ENCODE peak calls at places on chromosomes 12 and 14, in four cellular contexts. F is heart right ventricle, B is adrenal gland, O is pancreas. M is an unnamed sample.

GRCh38 chr14:96299441-96299840 is 43.4 kb downstream of the BDKRB1 start:
- DNase-seq in F (no peak), B (no peak), O (no peak), M (no peak)

GRCh38 chr12:131046813-131047788 is 93.4 kb downstream of the ADGRD1 start:
- DNase-seq in F (peak; percentile 50), B (no peak), O (peak; percentile 46), M (peak; percentile 67)

GRCh38 chr14:94975366-94975765 is 182.0 kb downstream of the DICER1 start:
- DNase-seq in F (no peak), B (no peak), O (no peak), M (no peak)

GRCh38 chr12:47218191-47218654 is 138.5 kb upstream of the AMIGO2 start:
- DNase-seq in F (no peak), B (no peak), O (no peak), M (no peak)

GRCh38 chr12:24921251-24922038 is 27.5 kb downstream of the BCAT1 start:
- DNase-seq in F (no peak), B (no peak), O (no peak), M (no peak)

GRCh38 chr12:124861492-124861891 is 2.2 kb downstream of the SCARB1 start:
- DNase-seq in F (peak; percentile 71), B (peak; percentile 85), O (no peak), M (peak; percentile 85)

GRCh38 chr12:89709994-89710872 is 1.6 kb upstream of the ATP2B1 start:
- DNase-seq in F (peak; percentile 67), B (peak; percentile 61), O (peak; percentile 83), M (peak; percentile 90)

GRCh38 chr14:70822706-70823185 is 13.4 kb upstream of the MAP3K9 start:
- DNase-seq in F (peak; percentile 53), B (no peak), O (no peak), M (peak; percentile 84)

GRCh38 chr12:89960607-89961394 is 252.2 kb upstream of the ATP2B1 start:
- DNase-seq in F (no peak), B (no peak), O (no peak), M (no peak)

GRCh38 chr12:124700810-124701594 is 133.6 kb upstream of the NCOR2 start:
- DNase-seq in F (no peak), B (no peak), O (no peak), M (peak; percentile 71)

GRCh38 chr12:48788522-48788851 is 402 bp downstream of the ADCY6 start:
- DNase-seq in F (peak; percentile 28), B (no peak), O (peak; percentile 82), M (no peak)

GRCh38 chr12:46374711-46375110 is 2.1 kb upstream of the SLC38A2 start:
- DNase-seq in F (no peak), B (no peak), O (no peak), M (no peak)

GRCh38 chr12:132259872-132260695 is 69.3 kb downstream of the GALNT9 start:
- DNase-seq in F (peak; percentile 2), B (no peak), O (peak; percentile 46), M (no peak)

GRCh38 chr14:96648506-96649326 is 146.5 kb downstream of the PAPOLA start:
- DNase-seq in F (no peak), B (no peak), O (no peak), M (no peak)

GRCh38 chr12:124379938-124380754 is 85.3 kb downstream of the RFLNA start:
- DNase-seq in F (peak; percentile 62), B (peak; percentile 69), O (no peak), M (peak; percentile 96)

GRCh38 chr14:65302571-65303184 is 109.9 kb upstream of the FUT8 start:
- DNase-seq in F (no peak), B (no peak), O (no peak), M (no peak)

GRCh38 chr14:39302124-39302810 is 68.6 kb downstream of the MIA2 start:
- DNase-seq in F (no peak), B (no peak), O (no peak), M (no peak)

GRCh38 chr12:24839268-24839791 is 109.6 kb downstream of the BCAT1 start:
- DNase-seq in F (no peak), B (no peak), O (no peak), M (no peak)

GRCh38 chr12:59164991-59165718 is 244.9 kb upstream of the LRIG3 start:
- DNase-seq in F (no peak), B (no peak), O (no peak), M (no peak)

GRCh38 chr14:88630565-88630964 is 67.7 kb downstream of the ZC3H14 start:
- DNase-seq in F (no peak), B (no peak), O (no peak), M (no peak)

GRCh38 chr14:88503754-88504406 is 50.9 kb downstream of the PTPN21 start:
- DNase-seq in F (no peak), B (no peak), O (no peak), M (no peak)

GRCh38 chr12:24127919-24128721 is 178.7 kb upstream of the SOX5 start:
- DNase-seq in F (no peak), B (no peak), O (no peak), M (no peak)

GRCh38 chr14:88750413-88750812 is 42.3 kb downstream of the EML5 start:
- DNase-seq in F (no peak), B (no peak), O (no peak), M (no peak)

GRCh38 chr12:110109037-110109836 is 14.9 kb upstream of the IFT81 start:
- DNase-seq in F (peak; percentile 60), B (peak; percentile 84), O (no peak), M (peak; percentile 88)
- H3K27ac ChIP-seq in F (peak overlapping the region; percentile 79), B (peak overlapping the region; percentile 87), O (no peak overlapping the region), M (peak overlapping the region; percentile 98)

DNA sequence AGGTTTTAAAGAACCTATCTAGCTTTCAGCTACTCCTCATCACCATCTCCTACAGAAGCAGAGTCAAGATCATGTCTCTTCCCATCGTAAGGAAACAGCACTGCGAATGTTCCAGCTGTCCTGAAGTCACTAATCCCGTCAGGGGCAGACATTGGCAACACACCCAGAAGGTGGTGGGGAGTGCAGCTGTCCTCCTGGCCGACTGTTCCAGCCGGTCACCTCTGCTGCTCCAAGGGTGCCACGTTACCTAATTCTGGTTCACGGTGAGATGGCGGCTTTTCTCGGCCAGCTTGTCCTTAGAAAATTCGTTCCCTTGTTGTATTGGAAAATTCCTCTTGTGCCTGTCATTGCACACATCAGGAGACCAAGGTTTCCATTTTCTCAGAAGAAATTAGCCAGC is 196.2 kb downstream of the ZFP36L1 start:
- DNase-seq in F (no peak), B (no peak), O (peak; percentile 88), M (no peak)
- H3K27ac ChIP-seq in F (no peak overlapping the region), B (no peak overlapping the region), O (peak overlapping the region; percentile 90), M (no peak overlapping the region)

GRCh38 chr12:12872139-12872933 is 19.0 kb upstream of the GPRC5A start:
- DNase-seq in F (no peak), B (no peak), O (no peak), M (no peak)
- H3K27ac ChIP-seq in F (no peak overlapping the region), B (no peak overlapping the region), O (no peak overlapping the region), M (no peak overlapping the region)

DNA sequence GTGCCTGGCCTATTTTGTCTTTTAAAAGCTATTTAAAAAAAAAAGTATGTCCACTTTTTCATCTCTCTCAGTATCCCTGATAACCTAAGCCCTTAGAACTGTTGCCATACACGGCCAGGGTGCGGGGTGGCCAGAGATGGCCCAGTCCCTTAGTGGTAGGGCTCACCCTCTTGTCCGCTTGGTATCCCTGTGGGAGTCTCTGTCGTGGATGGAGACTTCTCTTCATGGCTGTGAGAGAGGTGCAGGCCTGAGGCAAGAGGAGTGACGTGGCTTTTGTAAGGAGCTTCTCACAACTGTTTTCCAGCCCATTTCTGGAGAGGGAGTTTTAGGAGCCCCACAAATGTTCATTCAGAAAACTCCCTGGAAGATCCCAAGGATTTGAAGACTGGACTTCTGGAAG is 26.8 kb downstream of the XRCC3 start:
- DNase-seq in F (no peak), B (no peak), O (no peak), M (peak; percentile 33)
- H3K27ac ChIP-seq in F (no peak overlapping the region), B (no peak overlapping the region), O (no peak overlapping the region), M (no peak overlapping the region)

GRCh38 chr12:20628388-20628787 is 66.7 kb upstream of the SLCO1C1 start:
- DNase-seq in F (no peak), B (no peak), O (no peak), M (no peak)
- H3K27ac ChIP-seq in F (peak overlapping the region; percentile 36), B (no peak overlapping the region), O (no peak overlapping the region), M (peak overlapping the region; percentile 87)

DNA sequence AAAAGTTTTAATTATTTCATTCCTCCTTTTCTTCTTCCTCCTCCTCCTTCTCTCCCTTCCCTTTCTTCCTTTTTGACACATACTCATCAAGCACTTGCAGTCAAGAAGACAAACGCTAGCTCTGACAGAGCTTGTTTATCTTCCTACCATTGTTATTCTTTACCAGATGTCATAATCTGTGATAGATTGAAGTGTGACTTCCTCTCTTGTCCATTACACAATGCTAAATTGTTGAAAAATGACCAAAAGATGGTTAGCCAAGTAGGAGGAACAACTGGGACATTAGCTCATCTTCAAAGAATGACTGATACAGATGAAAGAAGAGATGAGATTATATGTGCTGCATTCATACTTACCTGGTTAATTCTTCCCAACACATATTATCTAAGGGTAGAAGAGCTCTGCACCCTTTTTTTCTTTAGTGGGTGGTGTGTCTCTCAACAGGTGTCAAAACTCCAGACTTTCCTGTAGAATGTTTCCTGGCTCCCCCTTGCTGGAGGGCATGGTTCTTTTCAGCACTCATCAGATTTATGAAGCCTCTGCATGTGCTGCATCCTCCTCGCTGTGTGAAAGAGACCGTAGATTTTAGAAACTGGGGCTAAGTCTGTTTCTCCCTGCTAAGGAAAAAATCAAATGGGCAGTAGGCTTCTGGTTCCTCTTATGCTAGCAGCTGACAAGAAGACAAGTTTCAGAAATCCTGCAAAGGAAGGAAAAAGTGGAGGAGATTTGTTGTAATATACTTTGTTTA is 147.1 kb downstream of the TMX1 start:
- DNase-seq in F (no peak), B (no peak), O (no peak), M (no peak)
- H3K27ac ChIP-seq in F (no peak overlapping the region), B (no peak overlapping the region), O (no peak overlapping the region), M (no peak overlapping the region)

GRCh38 chr12:42343721-42344120 is 17.8 kb downstream of the PPHLN1 start:
- DNase-seq in F (no peak), B (no peak), O (no peak), M (no peak)
- H3K27ac ChIP-seq in F (no peak overlapping the region), B (no peak overlapping the region), O (no peak overlapping the region), M (no peak overlapping the region)

DNA sequence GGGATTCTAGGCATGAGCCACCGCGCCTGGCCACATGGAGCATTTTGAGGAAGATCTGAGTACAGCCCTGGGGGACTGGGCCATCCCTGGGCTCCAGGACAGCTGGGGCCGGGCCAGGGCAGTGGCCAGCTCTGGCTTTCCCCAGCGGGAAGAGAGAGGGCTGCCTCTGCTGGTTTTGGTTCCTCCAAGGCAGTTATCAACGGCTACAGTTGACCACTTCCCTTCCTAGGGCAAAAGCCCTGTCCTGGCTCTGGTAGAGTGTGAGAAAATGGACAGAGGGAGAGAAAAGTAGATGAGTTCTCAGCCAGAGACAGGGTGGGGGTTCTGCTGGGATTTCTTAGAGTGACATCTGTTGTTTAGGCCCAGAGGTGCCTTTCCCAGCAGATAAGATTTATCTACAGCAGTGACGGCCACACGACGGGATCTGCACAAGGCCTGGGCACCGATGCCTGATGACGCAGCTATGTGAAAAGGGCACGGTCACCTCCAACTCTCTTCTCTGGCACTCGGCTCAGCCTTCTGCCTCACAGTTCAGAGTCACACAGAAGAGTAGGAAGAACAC is 5.5 kb upstream of the HVCN1 start:
- DNase-seq in F (peak; percentile 69), B (peak; percentile 55), O (no peak), M (no peak)
- H3K27ac ChIP-seq in F (peak overlapping the region; percentile 83), B (peak overlapping the region; percentile 4), O (no peak overlapping the region), M (no peak overlapping the region)

GRCh38 chr14:92531151-92531873 is 17.7 kb downstream of the RIN3 start:
- DNase-seq in F (no peak), B (no peak), O (no peak), M (no peak)
- H3K27ac ChIP-seq in F (no peak overlapping the region), B (no peak overlapping the region), O (no peak overlapping the region), M (no peak overlapping the region)

GRCh38 chr12:11822071-11822818 is 172.8 kb downstream of the ETV6 start:
- DNase-seq in F (no peak), B (no peak), O (no peak), M (no peak)
- H3K27ac ChIP-seq in F (no peak overlapping the region), B (no peak overlapping the region), O (no peak overlapping the region), M (no peak overlapping the region)